ENCODE peak calls at places on chromosomes 13 and 19, in six cellular contexts. D, F, R, N, B and G are unnamed samples.

GRCh38 chr13:34246511-34246910 is 428.6 kb downstream of the RFC3 start:
- DNase-seq in D (no peak), F (no peak), R (no peak), N (peak), B (no peak), G (no peak)

GRCh38 chr13:65965496-65965895 is 1264.6 kb downstream of the PCDH9 start:
- DNase-seq in D (no peak), F (no peak), R (no peak), N (peak), B (peak), G (no peak)

GRCh38 chr19:34904521-34904845 is 22.2 kb upstream of the ZNF30 start:
- DNase-seq in D (no peak), F (no peak), R (peak), N (no peak), B (no peak), G (no peak)

GRCh38 chr13:112957295-112957677 is 11.7 kb upstream of the MCF2L start:
- DNase-seq in D (no peak), F (no peak), R (no peak), N (no peak), B (no peak), G (no peak)

GRCh38 chr19:5954293-5954692 is 23.6 kb downstream of the RANBP3 start:
- DNase-seq in D (no peak), F (no peak), R (no peak), N (no peak), B (peak), G (no peak)

GRCh38 chr19:32828139-32828538 is 41.4 kb downstream of the SLC7A9 start:
- DNase-seq in D (no peak), F (no peak), R (peak), N (no peak), B (no peak), G (no peak)

GRCh38 chr19:13842294-13843103 is 34.4 kb upstream of the NANOS3 start:
- DNase-seq in D (peak), F (no peak), R (no peak), N (peak), B (peak), G (peak)

GRCh38 chr19:35784401-35785086 is 9.2 kb downstream of the ARHGAP33 start:
- DNase-seq in D (peak), F (no peak), R (peak), N (no peak), B (no peak), G (no peak)

GRCh38 chr13:28329395-28330158 is 165.4 kb downstream of the FLT1 start:
- DNase-seq in D (peak), F (no peak), R (no peak), N (peak), B (peak), G (no peak)

GRCh38 chr19:55254625-55254977 is 4.2 kb downstream of the PPP6R1 start:
- DNase-seq in D (no peak), F (no peak), R (no peak), N (no peak), B (no peak), G (no peak)

GRCh38 chr19:55253842-55254624 is 4.8 kb downstream of the PPP6R1 start:
- DNase-seq in D (no peak), F (no peak), R (peak), N (no peak), B (no peak), G (peak)

GRCh38 chr19:55257461-55258411 is 1.1 kb downstream of the PPP6R1 start:
- DNase-seq in D (peak), F (no peak), R (peak), N (peak), B (peak), G (peak)

GRCh38 chr19:55256562-55257460 is 2.0 kb downstream of the PPP6R1 start:
- DNase-seq in D (no peak), F (no peak), R (no peak), N (peak), B (peak), G (no peak)

DNA sequence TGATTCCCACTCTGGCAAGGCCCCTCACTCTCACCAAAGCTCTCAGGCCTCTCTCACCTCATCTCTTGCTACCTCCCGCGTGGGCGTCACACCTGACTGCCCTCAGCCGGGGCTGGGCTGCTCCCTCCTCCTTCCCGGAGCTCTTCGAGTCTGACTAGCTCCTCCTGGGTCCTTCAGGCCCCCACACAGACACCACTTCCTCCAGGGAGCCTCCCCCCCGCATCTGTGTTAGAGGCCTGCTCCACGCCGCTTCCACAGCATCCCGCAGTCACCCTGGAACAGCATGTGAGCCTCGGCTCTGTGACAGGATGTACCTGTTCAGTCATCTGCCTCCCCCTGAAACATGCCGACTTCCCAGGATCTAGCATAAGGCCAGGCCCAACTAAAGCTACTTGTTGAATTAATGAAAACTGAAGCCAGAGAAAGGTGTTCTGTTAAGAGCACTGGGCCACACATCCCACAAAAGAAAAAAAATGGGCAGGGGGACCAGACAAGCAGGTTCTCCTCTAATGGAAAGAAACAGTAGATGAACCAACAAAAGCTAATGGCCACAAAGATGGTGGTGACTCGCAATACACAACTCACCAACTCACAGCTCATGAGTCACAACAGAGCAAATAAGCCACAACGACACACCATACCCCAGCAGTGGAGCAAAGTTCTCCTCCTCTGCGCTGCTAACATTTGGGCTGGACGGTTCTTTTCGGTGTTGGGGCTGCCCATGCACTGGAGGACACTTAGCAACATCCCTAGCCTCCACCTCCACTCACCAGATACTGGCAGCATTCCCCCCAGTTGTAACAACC is 3.0 kb downstream of the PPP6R1 start:
- DNase-seq in D (no peak), F (no peak), R (no peak), N (peak), B (peak), G (peak)
- H3K4me3 ChIP-seq in D (no peak), F (no peak), R (peak), N (peak), B (peak), G (peak)

GRCh38 chr19:3034845-3035541 is 5.9 kb upstream of the TLE2 start:
- DNase-seq in D (peak), F (no peak), R (peak), N (no peak), B (peak), G (no peak)
- TF ChIP-seq EZH2phosphoT487 in D (no peak), F (no peak), R (no peak), N (no peak), B (no peak), G (no peak)

GRCh38 chr19:49758292-49758691 is 4.8 kb downstream of the TSKS start:
- DNase-seq in D (no peak), F (no peak), R (no peak), N (peak), B (peak), G (no peak)

GRCh38 chr19:49764341-49764740 is 1.2 kb upstream of the TSKS start:
- DNase-seq in D (no peak), F (no peak), R (no peak), N (no peak), B (no peak), G (no peak)

GRCh38 chr19:49761249-49761624 is 1.9 kb downstream of the TSKS start:
- DNase-seq in D (no peak), F (no peak), R (no peak), N (no peak), B (no peak), G (no peak)

GRCh38 chr19:49763230-49763629 is at the start of gene TSKS:
- DNase-seq in D (no peak), F (no peak), R (no peak), N (no peak), B (no peak), G (no peak)

GRCh38 chr19:49761625-49762311 is 1.3 kb downstream of the TSKS start:
- DNase-seq in D (no peak), F (no peak), R (peak), N (peak), B (peak), G (no peak)
- H3K4me3 ChIP-seq in D (no peak), F (no peak), R (no peak), N (no peak), B (no peak), G (no peak)

GRCh38 chr19:18468517-18468916 is 30.6 kb upstream of the ISYNA1 start:
- DNase-seq in D (no peak), F (no peak), R (no peak), N (peak), B (peak), G (no peak)
- TF ChIP-seq EZH2phosphoT487 in D (no peak), F (no peak), R (no peak), N (no peak), B (no peak), G (no peak)